ENCODE peak calls at places on chromosomes 7 and 10, in ten cellular contexts. One of them, this sample, is unnamed.

GRCh38 chr7:1712907-1713501 is 42.9 kb downstream of the ELFN1 start:
- DNase-seq in anterior cingulate cortex: no peak
- DNase-seq in ACHN: no peak
- DNase-seq in colonic mucosa: no peak
- DNase-seq in AG08395: no peak
- DNase-seq in LoVo: no peak
- DNase-seq in stimulated activated CD4-positive, alpha-beta T cell treated with anti-CD3 and anti-CD28 coated beads, Interleukin-15, amount 100 ng/mL, for 1 hour: no peak
- DNase-seq in retinal pigment epithelial cell: no peak
- DNase-seq in ELR: no peak
- DNase-seq in aorta: peak
- DNase-seq in this sample: no peak

GRCh38 chr10:78806805-78807221 is 262.0 kb upstream of the ZMIZ1 start:
- DNase-seq in anterior cingulate cortex: no peak
- DNase-seq in colonic mucosa: no peak
- DNase-seq in ACHN: no peak
- DNase-seq in ELR: no peak
- DNase-seq in LoVo: peak
- DNase-seq in stimulated activated CD4-positive, alpha-beta T cell treated with anti-CD3 and anti-CD28 coated beads, Interleukin-15, amount 100 ng/mL, for 1 hour: no peak
- DNase-seq in aorta: no peak
- DNase-seq in retinal pigment epithelial cell: no peak
- DNase-seq in AG08395: peak
- DNase-seq in this sample: no peak

GRCh38 chr10:15745748-15746147 is 26.0 kb upstream of the ITGA8 start:
- DNase-seq in aorta: no peak
- DNase-seq in anterior cingulate cortex: no peak
- DNase-seq in AG08395: peak
- DNase-seq in colonic mucosa: no peak
- DNase-seq in ELR: no peak
- DNase-seq in ACHN: no peak
- DNase-seq in retinal pigment epithelial cell: no peak
- DNase-seq in LoVo: no peak
- DNase-seq in stimulated activated CD4-positive, alpha-beta T cell treated with anti-CD3 and anti-CD28 coated beads, Interleukin-15, amount 100 ng/mL, for 1 hour: no peak
- DNase-seq in this sample: no peak

GRCh38 chr7:96173777-96174176 is 148.1 kb downstream of the SLC25A13 start:
- DNase-seq in ELR: no peak
- DNase-seq in anterior cingulate cortex: no peak
- DNase-seq in LoVo: no peak
- DNase-seq in AG08395: no peak
- DNase-seq in colonic mucosa: no peak
- DNase-seq in aorta: no peak
- DNase-seq in ACHN: no peak
- DNase-seq in stimulated activated CD4-positive, alpha-beta T cell treated with anti-CD3 and anti-CD28 coated beads, Interleukin-15, amount 100 ng/mL, for 1 hour: no peak
- DNase-seq in retinal pigment epithelial cell: no peak
- DNase-seq in this sample: no peak

GRCh38 chr10:53325073-53325472 is 552.5 kb upstream of the MBL2 start:
- DNase-seq in LoVo: no peak
- DNase-seq in retinal pigment epithelial cell: no peak
- DNase-seq in AG08395: no peak
- DNase-seq in aorta: no peak
- DNase-seq in ACHN: no peak
- DNase-seq in ELR: peak
- DNase-seq in anterior cingulate cortex: no peak
- DNase-seq in stimulated activated CD4-positive, alpha-beta T cell treated with anti-CD3 and anti-CD28 coated beads, Interleukin-15, amount 100 ng/mL, for 1 hour: no peak
- DNase-seq in colonic mucosa: no peak
- DNase-seq in this sample: no peak

GRCh38 chr10:76558996-76559888 is 1078.4 kb downstream of the KCNMA1 start:
- DNase-seq in stimulated activated CD4-positive, alpha-beta T cell treated with anti-CD3 and anti-CD28 coated beads, Interleukin-15, amount 100 ng/mL, for 1 hour: no peak
- DNase-seq in anterior cingulate cortex: no peak
- DNase-seq in LoVo: no peak
- DNase-seq in colonic mucosa: no peak
- DNase-seq in ACHN: no peak
- DNase-seq in AG08395: peak
- DNase-seq in ELR: peak
- DNase-seq in aorta: no peak
- DNase-seq in retinal pigment epithelial cell: no peak
- DNase-seq in this sample: no peak

GRCh38 chr10:95290446-95290800 is 380 bp downstream of the PDLIM1 start:
- DNase-seq in anterior cingulate cortex: no peak
- DNase-seq in LoVo: no peak
- DNase-seq in AG08395: no peak
- DNase-seq in ACHN: peak
- DNase-seq in retinal pigment epithelial cell: no peak
- DNase-seq in stimulated activated CD4-positive, alpha-beta T cell treated with anti-CD3 and anti-CD28 coated beads, Interleukin-15, amount 100 ng/mL, for 1 hour: no peak
- DNase-seq in aorta: peak
- DNase-seq in ELR: peak
- DNase-seq in colonic mucosa: no peak
- DNase-seq in this sample: no peak

GRCh38 chr10:77160679-77161078 is 476.9 kb downstream of the KCNMA1 start:
- DNase-seq in retinal pigment epithelial cell: peak
- DNase-seq in colonic mucosa: peak
- DNase-seq in ELR: peak
- DNase-seq in anterior cingulate cortex: no peak
- DNase-seq in AG08395: peak
- DNase-seq in LoVo: peak
- DNase-seq in stimulated activated CD4-positive, alpha-beta T cell treated with anti-CD3 and anti-CD28 coated beads, Interleukin-15, amount 100 ng/mL, for 1 hour: no peak
- DNase-seq in aorta: no peak
- DNase-seq in ACHN: no peak
- DNase-seq in this sample: no peak

GRCh38 chr7:111162692-111163091 is 71.8 kb downstream of the LRRN3 start:
- DNase-seq in AG08395: no peak
- DNase-seq in colonic mucosa: no peak
- DNase-seq in aorta: no peak
- DNase-seq in retinal pigment epithelial cell: no peak
- DNase-seq in ACHN: no peak
- DNase-seq in LoVo: no peak
- DNase-seq in ELR: no peak
- DNase-seq in stimulated activated CD4-positive, alpha-beta T cell treated with anti-CD3 and anti-CD28 coated beads, Interleukin-15, amount 100 ng/mL, for 1 hour: no peak
- DNase-seq in anterior cingulate cortex: no peak
- DNase-seq in this sample: no peak